ENCODE peak calls at places on chromosome 3, in five cellular contexts. B is SK-N-SH, A is HCT116, F is K562, L is GM12878. J is an unnamed sample.

GRCh38 chr3:177679568-177680441 is 482.5 kb upstream of the TBL1XR1 start:
- DNase-seq in B (peak), A (no peak), F (peak), L (no peak), J (peak)

GRCh38 chr3:52532838-52533622 is 627 bp downstream of the NT5DC2 start:
- DNase-seq in B (peak), A (no peak), F (no peak), L (no peak), J (peak)

GRCh38 chr3:4401441-4401840 is 65.6 kb downstream of the SUMF1 start:
- DNase-seq in B (no peak), A (no peak), F (no peak), L (no peak), J (peak)

GRCh38 chr3:87771338-87772059 is 287.3 kb downstream of the CGGBP1 start:
- DNase-seq in B (peak), A (peak), F (peak), L (peak), J (peak)

GRCh38 chr3:10695595-10696285 is 120.3 kb upstream of the SLC6A11 start:
- DNase-seq in B (no peak), A (no peak), F (no peak), L (no peak), J (no peak)

GRCh38 chr3:154759966-154760365 is 320.2 kb upstream of the MME start:
- DNase-seq in B (no peak), A (no peak), F (peak), L (no peak), J (no peak)

GRCh38 chr3:166510382-166510781 is 673.2 kb upstream of the BCHE start:
- DNase-seq in B (no peak), A (no peak), F (no peak), L (no peak), J (no peak)

GRCh38 chr3:13536832-13537231 is 12.1 kb upstream of the FBLN2 start:
- DNase-seq in B (no peak), A (no peak), F (no peak), L (no peak), J (peak)

GRCh38 chr3:100032262-100032661 is 82.0 kb downstream of the FILIP1L start:
- DNase-seq in B (no peak), A (no peak), F (no peak), L (no peak), J (no peak)

GRCh38 chr3:178537123-178537754 is 1.0 kb downstream of the KCNMB2 start:
- DNase-seq in B (no peak), A (no peak), F (no peak), L (no peak), J (no peak)

GRCh38 chr3:72373139-72373538 is 475.1 kb downstream of the SHQ1 start:
- DNase-seq in B (no peak), A (no peak), F (no peak), L (no peak), J (no peak)

GRCh38 chr3:140170612-140171011 is 235.6 kb downstream of the CLSTN2 start:
- DNase-seq in B (no peak), A (no peak), F (no peak), L (peak), J (no peak)

GRCh38 chr3:188901126-188901525 is 270.6 kb upstream of the TPRG1 start:
- DNase-seq in B (no peak), A (no peak), F (no peak), L (no peak), J (no peak)

GRCh38 chr3:63351159-63352007 is 73.3 kb downstream of the SYNPR start:
- DNase-seq in B (peak), A (peak), F (peak), L (peak), J (peak)

GRCh38 chr3:100245932-100246331 is 14.9 kb upstream of the TBC1D23 start:
- DNase-seq in B (no peak), A (no peak), F (no peak), L (no peak), J (no peak)

GRCh38 chr3:17639765-17640164 is 102.7 kb downstream of the TBC1D5 start:
- DNase-seq in B (no peak), A (peak), F (no peak), L (no peak), J (peak)

GRCh38 chr3:131704084-131704483 is 201.3 kb upstream of the MRPL3 start:
- DNase-seq in B (no peak), A (no peak), F (no peak), L (no peak), J (no peak)

GRCh38 chr3:174280186-174280585 is 578.9 kb upstream of the NAALADL2 start:
- DNase-seq in B (no peak), A (no peak), F (no peak), L (no peak), J (no peak)

GRCh38 chr3:152961323-152961722 is 126.4 kb downstream of the P2RY1 start:
- DNase-seq in B (peak), A (peak), F (peak), L (peak), J (peak)

GRCh38 chr3:38600551-38600950 is 48.9 kb downstream of the SCN5A start:
- DNase-seq in B (no peak), A (no peak), F (no peak), L (no peak), J (no peak)

GRCh38 chr3:43048470-43048869 is 57.4 kb downstream of the POMGNT2 start:
- DNase-seq in B (no peak), A (no peak), F (no peak), L (no peak), J (no peak)

GRCh38 chr3:105868450-105868744 is 415 bp downstream of the CBLB start:
- DNase-seq in B (peak), A (no peak), F (peak), L (no peak), J (peak)

GRCh38 chr3:194572131-194572789 is 61.0 kb downstream of the TMEM44 start:
- DNase-seq in B (no peak), A (no peak), F (peak), L (no peak), J (no peak)

GRCh38 chr3:194574639-194575483 is 58.4 kb downstream of the TMEM44 start:
- DNase-seq in B (no peak), A (no peak), F (peak), L (no peak), J (no peak)

GRCh38 chr3:194573680-194574437 is 59.4 kb downstream of the TMEM44 start:
- DNase-seq in B (peak), A (no peak), F (peak), L (no peak), J (peak)

GRCh38 chr3:194571491-194571941 is 61.7 kb downstream of the TMEM44 start:
- DNase-seq in B (no peak), A (no peak), F (no peak), L (no peak), J (no peak)

GRCh38 chr3:194572944-194573491 is 60.2 kb downstream of the TMEM44 start:
- DNase-seq in B (no peak), A (no peak), F (no peak), L (no peak), J (no peak)
- TF ChIP-seq MAX in B (no peak), A (no peak), F (no peak), L (no peak), J (no peak)

GRCh38 chr3:129482721-129483120 is 42.7 kb downstream of the IFT122 start:
- DNase-seq in B (no peak), A (no peak), F (peak), L (no peak), J (peak)
- TF ChIP-seq CTCF in B (peak), A (peak), F (peak), L (no peak), J (peak)

GRCh38 chr3:126287536-126288181 is 69.5 kb downstream of the KLF15 start:
- DNase-seq in B (peak), A (peak), F (no peak), L (no peak), J (no peak)

GRCh38 chr3:126287171-126287535 is 70.1 kb downstream of the KLF15 start:
- DNase-seq in B (no peak), A (no peak), F (no peak), L (no peak), J (no peak)

GRCh38 chr3:126290325-126290724 is 66.9 kb downstream of the KLF15 start:
- DNase-seq in B (no peak), A (no peak), F (no peak), L (no peak), J (no peak)

GRCh38 chr3:126285369-126285768 is 71.8 kb downstream of the KLF15 start:
- DNase-seq in B (no peak), A (no peak), F (no peak), L (no peak), J (no peak)

DNA sequence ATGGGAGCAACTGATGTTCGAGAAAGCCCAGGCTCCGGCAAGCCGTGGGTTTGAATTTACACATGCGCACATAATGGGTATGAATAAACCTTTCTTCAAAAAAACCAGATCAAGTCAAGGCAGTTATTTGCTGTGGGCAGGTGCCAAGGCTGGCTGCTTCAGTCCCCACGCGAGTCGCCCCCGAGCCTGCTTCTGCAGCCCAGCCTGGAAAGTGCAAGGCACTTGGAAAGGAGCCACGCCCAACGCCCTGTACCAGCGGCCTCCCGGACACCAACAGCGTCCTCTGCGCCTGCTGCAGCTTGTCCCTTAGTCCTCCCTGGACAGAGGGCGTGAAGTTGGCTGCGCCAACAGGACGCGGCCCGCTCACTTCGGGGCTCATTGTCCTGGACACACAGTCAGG is 68.9 kb downstream of the KLF15 start:
- DNase-seq in B (no peak), A (no peak), F (no peak), L (no peak), J (no peak)
- H3K4me3 ChIP-seq in B (no peak), A (no peak), F (no peak), L (no peak), J (no peak)

GRCh38 chr3:45612138-45612537 is 17.6 kb downstream of the LIMD1 start:
- DNase-seq in B (no peak), A (no peak), F (no peak), L (no peak), J (no peak)

GRCh38 chr3:45611619-45612018 is 17.1 kb downstream of the LIMD1 start:
- DNase-seq in B (no peak), A (no peak), F (no peak), L (no peak), J (no peak)

GRCh38 chr3:45610129-45610528 is 15.6 kb downstream of the LIMD1 start:
- DNase-seq in B (no peak), A (no peak), F (no peak), L (no peak), J (no peak)

GRCh38 chr3:45613781-45614180 is 19.2 kb downstream of the LIMD1 start:
- DNase-seq in B (no peak), A (no peak), F (no peak), L (no peak), J (no peak)

GRCh38 chr3:45612918-45613602 is 18.5 kb downstream of the LIMD1 start:
- DNase-seq in B (no peak), A (no peak), F (no peak), L (peak), J (no peak)
- TF ChIP-seq MAX in B (no peak), A (no peak), F (no peak), L (no peak), J (no peak)

J was measured in NB4.